ENCODE peak calls at places on chromosomes 7 and 10, in six cellular contexts. M is GM19239; I is stimulated activated CD4-positive, alpha-beta T cell treated with anti-CD3 and anti-CD28 coated beads, Interleukin-2, amount 100 ng/mL, for 48 hours; T is T-helper 9 cell; L is AG04450; V is glutamatergic neuron. F is an unnamed sample.

GRCh38 chr7:129896568-129897382 is 56.0 kb downstream of the UBE2H start:
- DNase-seq in M (no peak), I (no peak), T (no peak), L (no peak), V (no peak), F (no peak)

GRCh38 chr7:23418046-23418445 is 52.2 kb downstream of the IGF2BP3 start:
- DNase-seq in M (no peak), I (no peak), T (no peak), L (no peak), V (no peak), F (no peak)

GRCh38 chr7:34058791-34059550 is 153.6 kb downstream of the BMPER start:
- DNase-seq in M (no peak), I (no peak), T (no peak), L (no peak), V (peak; percentile 45), F (no peak)

GRCh38 chr7:519974-520458 is 370 bp upstream of the PDGFA start:
- DNase-seq in M (peak; percentile 63), I (no peak), T (no peak), L (no peak), V (peak; percentile 65), F (no peak)

GRCh38 chr7:111903797-111904196 is 302.4 kb downstream of the DOCK4 start:
- DNase-seq in M (no peak), I (no peak), T (no peak), L (no peak), V (no peak), F (no peak)

GRCh38 chr10:125232841-125233240 is 72.5 kb upstream of the CTBP2 start:
- DNase-seq in M (no peak), I (no peak), T (no peak), L (no peak), V (no peak), F (no peak)

GRCh38 chr7:152081088-152081487 is 55.6 kb downstream of the GALNT11 start:
- DNase-seq in M (no peak), I (no peak), T (no peak), L (no peak), V (no peak), F (no peak)

GRCh38 chr10:31949266-31949665 is 20.6 kb upstream of the ARHGAP12 start:
- DNase-seq in M (no peak), I (no peak), T (no peak), L (no peak), V (no peak), F (no peak)

GRCh38 chr7:100577103-100577502 is 3.4 kb upstream of the SAP25 start:
- DNase-seq in M (no peak), I (no peak), T (no peak), L (no peak), V (no peak), F (no peak)

GRCh38 chr10:93139059-93139658 is 65.5 kb downstream of the CYP26A1 start:
- DNase-seq in M (no peak), I (no peak), T (no peak), L (no peak), V (no peak), F (no peak)

GRCh38 chr7:36487756-36488336 is 98.2 kb downstream of the ANLN start:
- DNase-seq in M (no peak), I (peak; percentile 10), T (no peak), L (peak; percentile 8), V (no peak), F (no peak)

GRCh38 chr7:8938036-8938435 is 504.6 kb downstream of the NXPH1 start:
- DNase-seq in M (no peak), I (no peak), T (no peak), L (no peak), V (no peak), F (no peak)

GRCh38 chr10:99548041-99548530 is 15.3 kb downstream of the NKX2-3 start:
- DNase-seq in M (no peak), I (no peak), T (no peak), L (no peak), V (no peak), F (no peak)

GRCh38 chr10:15321431-15322321 is 49.4 kb downstream of the FAM171A1 start:
- DNase-seq in M (no peak), I (no peak), T (no peak), L (no peak), V (no peak), F (no peak)